ENCODE peak calls at places on chromosome 1, in eight cellular contexts. One of them, this sample, is unnamed.

GRCh38 chr1:165943198-165943597 is 115.8 kb downstream of the UCK2 start:
- DNase-seq in fibroblast of gingiva: no peak
- DNase-seq in kidney tubule cell: peak; percentile 48
- DNase-seq in EH: no peak
- DNase-seq in erythroblast: no peak
- DNase-seq in dorsolateral prefrontal cortex: no peak
- DNase-seq in NB4: no peak
- DNase-seq in activated CD4-positive, alpha-beta T cell treated with anti-CD3 and anti-CD28 coated beads, Interleukin-2, amount 50 U/mL, for 4 hours: no peak
- DNase-seq in this sample: no peak

GRCh38 chr1:186871784-186872183 is 43.0 kb downstream of the PLA2G4A start:
- DNase-seq in fibroblast of gingiva: no peak
- DNase-seq in kidney tubule cell: no peak
- DNase-seq in EH: no peak
- DNase-seq in erythroblast: no peak
- DNase-seq in dorsolateral prefrontal cortex: no peak
- DNase-seq in NB4: no peak
- DNase-seq in activated CD4-positive, alpha-beta T cell treated with anti-CD3 and anti-CD28 coated beads, Interleukin-2, amount 50 U/mL, for 4 hours: no peak
- DNase-seq in this sample: no peak

GRCh38 chr1:39892611-39893595 is 8.8 kb downstream of the MYCL start:
- DNase-seq in fibroblast of gingiva: peak; percentile 24
- DNase-seq in kidney tubule cell: peak; percentile 76
- DNase-seq in EH: peak; percentile 81
- DNase-seq in erythroblast: peak; percentile 36
- DNase-seq in dorsolateral prefrontal cortex: no peak
- DNase-seq in NB4: no peak
- DNase-seq in activated CD4-positive, alpha-beta T cell treated with anti-CD3 and anti-CD28 coated beads, Interleukin-2, amount 50 U/mL, for 4 hours: no peak
- DNase-seq in this sample: peak; percentile 16

GRCh38 chr1:147541672-147542548 is 609 bp downstream of the BCL9 start:
- DNase-seq in fibroblast of gingiva: peak; percentile 43
- DNase-seq in kidney tubule cell: peak; percentile 39
- DNase-seq in EH: peak; percentile 55
- DNase-seq in erythroblast: no peak
- DNase-seq in dorsolateral prefrontal cortex: peak; percentile 42
- DNase-seq in NB4: no peak
- DNase-seq in activated CD4-positive, alpha-beta T cell treated with anti-CD3 and anti-CD28 coated beads, Interleukin-2, amount 50 U/mL, for 4 hours: peak; percentile 2
- DNase-seq in this sample: no peak

GRCh38 chr1:113046569-113046968 is 26.4 kb upstream of the LRIG2 start:
- DNase-seq in fibroblast of gingiva: no peak
- DNase-seq in kidney tubule cell: no peak
- DNase-seq in EH: no peak
- DNase-seq in erythroblast: no peak
- DNase-seq in dorsolateral prefrontal cortex: no peak
- DNase-seq in NB4: peak; percentile 58
- DNase-seq in activated CD4-positive, alpha-beta T cell treated with anti-CD3 and anti-CD28 coated beads, Interleukin-2, amount 50 U/mL, for 4 hours: no peak
- DNase-seq in this sample: no peak

GRCh38 chr1:10210841-10211804 is 753 bp downstream of the KIF1B start:
- DNase-seq in fibroblast of gingiva: peak; percentile 97
- DNase-seq in kidney tubule cell: peak; percentile 94
- DNase-seq in EH: peak; percentile 96
- DNase-seq in erythroblast: peak; percentile 50
- DNase-seq in dorsolateral prefrontal cortex: peak; percentile 83
- DNase-seq in NB4: peak; percentile 53
- DNase-seq in activated CD4-positive, alpha-beta T cell treated with anti-CD3 and anti-CD28 coated beads, Interleukin-2, amount 50 U/mL, for 4 hours: peak; percentile 0
- DNase-seq in this sample: peak; percentile 39

GRCh38 chr1:1989102-1989542 is 14.5 kb downstream of the CFAP74 start:
- DNase-seq in fibroblast of gingiva: no peak
- DNase-seq in kidney tubule cell: peak; percentile 70
- DNase-seq in EH: no peak
- DNase-seq in erythroblast: no peak
- DNase-seq in dorsolateral prefrontal cortex: no peak
- DNase-seq in NB4: no peak
- DNase-seq in activated CD4-positive, alpha-beta T cell treated with anti-CD3 and anti-CD28 coated beads, Interleukin-2, amount 50 U/mL, for 4 hours: no peak
- DNase-seq in this sample: peak; percentile 14

GRCh38 chr1:57860931-57861600 is 437.2 kb upstream of the DAB1 start:
- DNase-seq in fibroblast of gingiva: no peak
- DNase-seq in kidney tubule cell: no peak
- DNase-seq in EH: no peak
- DNase-seq in erythroblast: no peak
- DNase-seq in dorsolateral prefrontal cortex: no peak
- DNase-seq in NB4: no peak
- DNase-seq in activated CD4-positive, alpha-beta T cell treated with anti-CD3 and anti-CD28 coated beads, Interleukin-2, amount 50 U/mL, for 4 hours: no peak
- DNase-seq in this sample: no peak

GRCh38 chr1:29121516-29121937 is 2.2 kb downstream of the TMEM200B start:
- DNase-seq in fibroblast of gingiva: no peak
- DNase-seq in kidney tubule cell: no peak
- DNase-seq in EH: peak; percentile 15
- DNase-seq in erythroblast: no peak
- DNase-seq in dorsolateral prefrontal cortex: no peak
- DNase-seq in NB4: no peak
- DNase-seq in activated CD4-positive, alpha-beta T cell treated with anti-CD3 and anti-CD28 coated beads, Interleukin-2, amount 50 U/mL, for 4 hours: no peak
- DNase-seq in this sample: no peak

GRCh38 chr1:92315766-92316413 is 17.0 kb downstream of the RPAP2 start:
- DNase-seq in fibroblast of gingiva: no peak
- DNase-seq in kidney tubule cell: no peak
- DNase-seq in EH: no peak
- DNase-seq in erythroblast: no peak
- DNase-seq in dorsolateral prefrontal cortex: no peak
- DNase-seq in NB4: no peak
- DNase-seq in activated CD4-positive, alpha-beta T cell treated with anti-CD3 and anti-CD28 coated beads, Interleukin-2, amount 50 U/mL, for 4 hours: peak; percentile 13
- DNase-seq in this sample: no peak

GRCh38 chr1:61506231-61506630 is 218.7 kb downstream of the TM2D1 start:
- DNase-seq in fibroblast of gingiva: no peak
- DNase-seq in kidney tubule cell: no peak
- DNase-seq in EH: peak; percentile 17
- DNase-seq in erythroblast: no peak
- DNase-seq in dorsolateral prefrontal cortex: no peak
- DNase-seq in NB4: no peak
- DNase-seq in activated CD4-positive, alpha-beta T cell treated with anti-CD3 and anti-CD28 coated beads, Interleukin-2, amount 50 U/mL, for 4 hours: no peak
- DNase-seq in this sample: no peak

GRCh38 chr1:119771016-119771415 is 2.3 kb upstream of the HMGCS2 start:
- DNase-seq in fibroblast of gingiva: no peak
- DNase-seq in kidney tubule cell: peak; percentile 26
- DNase-seq in EH: peak; percentile 28
- DNase-seq in erythroblast: no peak
- DNase-seq in dorsolateral prefrontal cortex: no peak
- DNase-seq in NB4: no peak
- DNase-seq in activated CD4-positive, alpha-beta T cell treated with anti-CD3 and anti-CD28 coated beads, Interleukin-2, amount 50 U/mL, for 4 hours: no peak
- DNase-seq in this sample: peak; percentile 25

GRCh38 chr1:215636258-215636965 is 69.3 kb downstream of the KCTD3 start:
- DNase-seq in fibroblast of gingiva: peak; percentile 93
- DNase-seq in kidney tubule cell: no peak
- DNase-seq in EH: peak; percentile 89
- DNase-seq in erythroblast: no peak
- DNase-seq in dorsolateral prefrontal cortex: no peak
- DNase-seq in NB4: no peak
- DNase-seq in activated CD4-positive, alpha-beta T cell treated with anti-CD3 and anti-CD28 coated beads, Interleukin-2, amount 50 U/mL, for 4 hours: no peak
- DNase-seq in this sample: no peak

GRCh38 chr1:186429017-186429416 is 31.9 kb downstream of the PDC start:
- DNase-seq in fibroblast of gingiva: no peak
- DNase-seq in kidney tubule cell: no peak
- DNase-seq in EH: no peak
- DNase-seq in erythroblast: no peak
- DNase-seq in dorsolateral prefrontal cortex: no peak
- DNase-seq in NB4: peak; percentile 3
- DNase-seq in activated CD4-positive, alpha-beta T cell treated with anti-CD3 and anti-CD28 coated beads, Interleukin-2, amount 50 U/mL, for 4 hours: no peak
- DNase-seq in this sample: no peak

GRCh38 chr1:8090241-8090702 is 64.2 kb upstream of the ERRFI1 start:
- DNase-seq in fibroblast of gingiva: peak; percentile 85
- DNase-seq in kidney tubule cell: peak; percentile 94
- DNase-seq in EH: peak; percentile 98
- DNase-seq in erythroblast: no peak
- DNase-seq in dorsolateral prefrontal cortex: no peak
- DNase-seq in NB4: no peak
- DNase-seq in activated CD4-positive, alpha-beta T cell treated with anti-CD3 and anti-CD28 coated beads, Interleukin-2, amount 50 U/mL, for 4 hours: no peak
- DNase-seq in this sample: no peak

GRCh38 chr1:204560590-204560989 is 44.4 kb downstream of the MDM4 start:
- DNase-seq in fibroblast of gingiva: no peak
- DNase-seq in kidney tubule cell: peak; percentile 79
- DNase-seq in EH: peak; percentile 65
- DNase-seq in erythroblast: no peak
- DNase-seq in dorsolateral prefrontal cortex: no peak
- DNase-seq in NB4: no peak
- DNase-seq in activated CD4-positive, alpha-beta T cell treated with anti-CD3 and anti-CD28 coated beads, Interleukin-2, amount 50 U/mL, for 4 hours: no peak
- DNase-seq in this sample: no peak

GRCh38 chr1:212288614-212289013 is 3.4 kb downstream of the PPP2R5A start:
- DNase-seq in fibroblast of gingiva: peak; percentile 76
- DNase-seq in kidney tubule cell: peak; percentile 63
- DNase-seq in EH: peak; percentile 76
- DNase-seq in erythroblast: no peak
- DNase-seq in dorsolateral prefrontal cortex: no peak
- DNase-seq in NB4: no peak
- DNase-seq in activated CD4-positive, alpha-beta T cell treated with anti-CD3 and anti-CD28 coated beads, Interleukin-2, amount 50 U/mL, for 4 hours: no peak
- DNase-seq in this sample: no peak

GRCh38 chr1:159177273-159177907 is 6.0 kb downstream of the CADM3 start:
- DNase-seq in fibroblast of gingiva: peak; percentile 21
- DNase-seq in kidney tubule cell: peak; percentile 70
- DNase-seq in EH: peak; percentile 73
- DNase-seq in erythroblast: peak; percentile 83
- DNase-seq in dorsolateral prefrontal cortex: no peak
- DNase-seq in NB4: peak; percentile 76
- DNase-seq in activated CD4-positive, alpha-beta T cell treated with anti-CD3 and anti-CD28 coated beads, Interleukin-2, amount 50 U/mL, for 4 hours: no peak
- DNase-seq in this sample: no peak

GRCh38 chr1:188706742-188707141 is 1770.9 kb downstream of the BRINP3 start:
- DNase-seq in fibroblast of gingiva: no peak
- DNase-seq in kidney tubule cell: peak; percentile 76
- DNase-seq in EH: no peak
- DNase-seq in erythroblast: no peak
- DNase-seq in dorsolateral prefrontal cortex: no peak
- DNase-seq in NB4: no peak
- DNase-seq in activated CD4-positive, alpha-beta T cell treated with anti-CD3 and anti-CD28 coated beads, Interleukin-2, amount 50 U/mL, for 4 hours: no peak
- DNase-seq in this sample: no peak

GRCh38 chr1:163071381-163072255 is 2.5 kb downstream of the RGS4 start:
- DNase-seq in fibroblast of gingiva: peak; percentile 75
- DNase-seq in kidney tubule cell: peak; percentile 97
- DNase-seq in EH: peak; percentile 87
- DNase-seq in erythroblast: peak; percentile 50
- DNase-seq in dorsolateral prefrontal cortex: no peak
- DNase-seq in NB4: peak; percentile 48
- DNase-seq in activated CD4-positive, alpha-beta T cell treated with anti-CD3 and anti-CD28 coated beads, Interleukin-2, amount 50 U/mL, for 4 hours: peak; percentile 20
- DNase-seq in this sample: peak; percentile 61

GRCh38 chr1:172955161-172955821 is 95.5 kb downstream of the TNFSF18 start:
- DNase-seq in fibroblast of gingiva: peak; percentile 49
- DNase-seq in kidney tubule cell: no peak
- DNase-seq in EH: peak; percentile 98
- DNase-seq in erythroblast: no peak
- DNase-seq in dorsolateral prefrontal cortex: no peak
- DNase-seq in NB4: no peak
- DNase-seq in activated CD4-positive, alpha-beta T cell treated with anti-CD3 and anti-CD28 coated beads, Interleukin-2, amount 50 U/mL, for 4 hours: no peak
- DNase-seq in this sample: no peak

This sample was measured in NCI-H345.